ENCODE peak calls at places on chromosomes 12 and 14, in six cellular contexts. M is adrenal gland; Y is cardiac muscle cell; U is CD8-positive, alpha-beta T cell; A is upper lobe of left lung; Q is H7. L is an unnamed sample.

GRCh38 chr12:85642810-85643209 is 193.4 kb downstream of the RASSF9 start:
- DNase-seq in M (no peak), Y (peak; percentile 80), U (no peak), A (no peak), Q (no peak), L (peak; percentile 15)

GRCh38 chr12:39972119-39972518 is 133.8 kb downstream of the SLC2A13 start:
- DNase-seq in M (no peak), Y (peak; percentile 66), U (no peak), A (no peak), Q (no peak), L (no peak)

GRCh38 chr12:32069071-32069470 is 37.6 kb upstream of the BICD1 start:
- DNase-seq in M (no peak), Y (no peak), U (no peak), A (no peak), Q (no peak), L (peak; percentile 80)

GRCh38 chr12:110590806-110591326 is 7.7 kb upstream of the PPTC7 start:
- DNase-seq in M (no peak), Y (peak; percentile 26), U (no peak), A (no peak), Q (no peak), L (peak; percentile 61)

GRCh38 chr12:109798691-109799090 is 34.5 kb downstream of the TRPV4 start:
- DNase-seq in M (no peak), Y (no peak), U (no peak), A (no peak), Q (no peak), L (no peak)

GRCh38 chr12:62785941-62786559 is 148.9 kb downstream of the PPM1H start:
- DNase-seq in M (no peak), Y (peak; percentile 92), U (no peak), A (peak; percentile 77), Q (no peak), L (no peak)

GRCh38 chr12:67512061-67512460 is 136.5 kb upstream of the DYRK2 start:
- DNase-seq in M (no peak), Y (peak; percentile 16), U (no peak), A (no peak), Q (no peak), L (no peak)

GRCh38 chr12:2382391-2383155 is 329.8 kb downstream of the CACNA1C start:
- DNase-seq in M (no peak), Y (peak; percentile 36), U (no peak), A (no peak), Q (no peak), L (no peak)

GRCh38 chr12:42426733-42427132 is 100.8 kb downstream of the PPHLN1 start:
- DNase-seq in M (no peak), Y (peak; percentile 73), U (no peak), A (no peak), Q (peak; percentile 35), L (no peak)

GRCh38 chr14:101230851-101231550 is 327.5 kb upstream of the RTL1 start:
- DNase-seq in M (peak; percentile 9), Y (no peak), U (no peak), A (no peak), Q (peak; percentile 8), L (no peak)

GRCh38 chr14:64556526-64556925 is 6.8 kb downstream of the PPP1R36 start:
- DNase-seq in M (no peak), Y (peak; percentile 95), U (no peak), A (no peak), Q (no peak), L (no peak)

GRCh38 chr14:64549805-64550538 is at the start of gene PPP1R36:
- DNase-seq in M (peak; percentile 23), Y (no peak), U (peak; percentile 46), A (peak; percentile 28), Q (peak; percentile 82), L (peak; percentile 73)

GRCh38 chr14:64549016-64549415 is 745 bp upstream of the PPP1R36 start:
- DNase-seq in M (no peak), Y (no peak), U (no peak), A (no peak), Q (no peak), L (no peak)

GRCh38 chr14:64554551-64554950 is 4.8 kb downstream of the PPP1R36 start:
- DNase-seq in M (no peak), Y (no peak), U (no peak), A (no peak), Q (no peak), L (peak; percentile 74)

DNA sequence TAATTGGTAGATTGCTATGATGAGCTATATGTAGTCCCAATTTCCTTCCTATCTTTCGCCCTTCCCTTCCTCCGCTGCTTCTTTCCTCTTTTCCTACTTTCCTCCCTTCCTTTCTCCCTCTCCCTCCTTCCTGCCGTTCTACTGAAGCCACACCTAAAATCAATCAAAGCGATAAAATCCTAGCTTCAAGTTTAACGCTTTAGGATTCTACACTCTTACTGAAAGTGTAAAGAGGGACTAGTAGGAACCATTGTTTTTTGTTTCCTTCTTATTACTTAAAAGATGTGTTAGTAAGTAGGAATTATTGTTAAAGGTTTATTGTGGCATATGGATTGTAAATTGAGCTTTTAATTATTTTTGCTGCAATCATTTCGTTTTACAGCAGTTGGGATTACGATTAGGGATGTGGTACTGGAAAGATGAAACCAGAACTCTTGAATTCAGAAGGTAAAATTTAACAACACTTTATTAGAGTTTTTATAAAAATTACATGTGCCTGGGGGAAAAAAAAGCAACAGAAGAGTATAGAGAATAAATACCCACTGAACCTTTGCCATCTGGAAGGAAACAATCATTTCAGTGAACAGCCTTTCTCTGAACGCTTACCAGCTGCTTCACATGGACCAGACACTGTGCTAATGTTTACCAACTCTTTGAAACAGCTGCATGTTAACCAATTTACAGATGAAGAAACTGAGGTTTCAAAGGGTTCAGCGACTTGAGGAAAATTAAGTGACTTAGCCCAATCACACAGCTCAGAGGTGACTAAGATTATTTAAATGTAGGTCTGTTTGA is 975 bp downstream of the PPP1R36 start:
- DNase-seq in M (no peak), Y (no peak), U (no peak), A (no peak), Q (no peak), L (peak; percentile 59)
- H3K4me3 ChIP-seq in M (no peak overlapping the region), Y (no peak overlapping the region), U (no peak overlapping the region), A (no peak overlapping the region), Q (peak overlapping the region; percentile 64), L (no peak overlapping the region)

GRCh38 chr12:129902371-129903091 is 1.3 kb downstream of the TMEM132D start:
- DNase-seq in M (no peak), Y (no peak), U (no peak), A (no peak), Q (peak; percentile 80), L (no peak)

GRCh38 chr12:129903956-129904769 is at the start of gene TMEM132D:
- DNase-seq in M (no peak), Y (no peak), U (no peak), A (no peak), Q (peak; percentile 96), L (no peak)

GRCh38 chr12:129901256-129901655 is 2.6 kb downstream of the TMEM132D start:
- DNase-seq in M (no peak), Y (no peak), U (no peak), A (no peak), Q (no peak), L (no peak)

GRCh38 chr12:129900306-129900705 is 3.5 kb downstream of the TMEM132D start:
- DNase-seq in M (no peak), Y (no peak), U (no peak), A (no peak), Q (no peak), L (no peak)

DNA sequence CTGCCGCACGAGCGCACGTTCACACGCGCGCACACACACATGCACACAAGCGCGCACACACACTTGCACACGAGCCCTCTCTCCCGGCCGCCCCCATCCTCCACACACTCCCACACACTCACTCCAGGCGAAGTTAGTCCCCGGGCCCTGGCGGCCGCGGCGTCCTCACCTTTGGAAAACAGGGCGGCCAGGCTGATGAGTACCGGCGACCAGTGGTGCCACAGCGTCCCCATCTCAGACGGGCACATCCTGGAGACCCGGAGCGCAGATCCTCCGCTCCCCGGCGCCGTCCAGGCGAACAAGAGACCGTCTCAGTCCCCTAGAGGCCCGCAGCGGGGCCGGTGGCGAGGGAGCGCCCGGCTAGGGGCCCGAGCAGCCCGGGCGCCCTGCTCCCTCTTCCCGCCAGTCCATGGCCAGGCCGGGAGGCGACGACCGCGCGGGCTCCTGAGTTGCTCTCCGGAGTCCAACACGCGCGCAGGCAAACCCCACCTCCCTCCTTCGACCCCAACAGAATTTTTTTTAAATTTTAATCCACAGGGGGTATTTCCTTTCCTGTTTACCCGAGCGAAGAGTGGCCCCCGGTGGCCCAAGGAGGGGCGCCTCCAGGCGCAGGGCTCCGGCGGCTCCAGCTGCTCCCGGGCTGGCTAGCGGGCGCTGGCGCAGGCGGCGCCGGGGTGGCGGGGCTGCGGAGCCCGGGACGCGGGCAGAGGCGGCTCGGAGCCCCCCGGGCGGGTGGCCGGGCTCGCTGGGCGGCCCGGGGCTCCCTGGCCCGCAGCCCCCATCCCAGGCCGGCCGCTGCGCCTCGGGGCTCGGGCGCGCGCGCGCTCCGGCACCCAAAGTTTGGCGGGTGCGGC is 506 bp downstream of the TMEM132D start:
- DNase-seq in M (no peak), Y (no peak), U (no peak), A (no peak), Q (peak; percentile 81), L (no peak)
- H3K4me3 ChIP-seq in M (no peak overlapping the region), Y (peak overlapping the region; percentile 11), U (no peak overlapping the region), A (no peak overlapping the region), Q (peak overlapping the region; percentile 77), L (no peak overlapping the region)

DNA sequence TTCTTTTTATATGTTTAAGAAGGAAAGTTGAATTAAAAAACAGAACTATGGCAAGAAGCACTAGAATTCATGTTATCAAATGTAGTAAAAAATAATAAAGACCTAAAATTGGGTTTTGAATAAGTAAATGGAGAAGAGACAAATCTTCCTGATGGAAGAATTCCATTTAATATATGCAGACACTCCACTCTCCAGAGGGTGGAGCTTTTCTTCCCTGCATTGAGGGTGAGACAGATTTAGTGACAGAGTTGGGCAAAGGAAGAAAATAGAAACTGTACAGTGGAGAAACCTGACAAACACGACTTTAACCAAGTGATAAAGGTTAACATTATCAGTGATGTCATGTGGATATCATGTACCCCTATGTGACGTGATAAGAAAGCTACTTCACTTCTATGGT is 217.6 kb downstream of the PRKD1 start:
- DNase-seq in M (no peak), Y (peak; percentile 34), U (no peak), A (no peak), Q (no peak), L (peak; percentile 40)
- H3K4me3 ChIP-seq in M (no peak overlapping the region), Y (no peak overlapping the region), U (no peak overlapping the region), A (no peak overlapping the region), Q (no peak overlapping the region), L (no peak overlapping the region)

DNA sequence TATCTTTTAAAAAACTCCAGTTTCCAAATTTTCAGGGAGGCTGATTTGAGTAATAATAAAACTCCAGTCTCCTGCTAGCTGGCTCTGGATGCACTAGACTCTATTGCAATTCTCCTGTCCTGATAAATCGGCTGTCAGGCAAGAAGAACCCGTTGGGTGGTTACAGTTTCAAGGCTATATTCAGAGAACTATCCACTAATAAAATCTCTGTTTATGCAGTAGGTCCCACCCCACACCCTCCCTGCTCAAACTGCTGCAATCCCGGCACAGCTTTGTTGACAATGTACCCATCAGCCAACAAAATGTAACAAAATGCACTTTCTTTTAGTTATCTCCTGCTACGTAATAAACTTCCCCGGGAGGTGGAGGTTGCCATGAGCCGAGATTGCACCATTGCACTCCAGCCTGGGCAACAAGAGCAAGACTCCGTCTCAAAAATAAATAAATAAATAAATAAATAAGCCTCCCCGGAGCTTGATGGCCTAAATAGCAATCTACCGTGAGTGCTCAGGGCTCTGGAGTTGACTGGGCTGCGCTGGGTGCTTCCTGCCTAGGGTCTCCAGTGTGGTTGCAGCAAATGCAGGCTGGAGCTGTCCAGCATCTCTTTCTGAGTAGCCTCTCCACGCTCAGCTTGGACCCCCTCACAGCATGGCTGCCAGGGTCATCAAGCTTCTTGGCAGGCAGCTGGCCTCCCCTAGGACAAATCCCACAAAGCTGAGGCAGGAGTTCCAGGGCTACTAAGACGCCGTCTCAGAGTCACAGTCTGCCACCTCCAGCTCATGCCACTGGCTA is 43.2 kb upstream of the FBRSL1 start:
- DNase-seq in M (no peak), Y (no peak), U (no peak), A (no peak), Q (no peak), L (no peak)
- H3K4me3 ChIP-seq in M (no peak overlapping the region), Y (no peak overlapping the region), U (no peak overlapping the region), A (peak overlapping the region; percentile 40), Q (no peak overlapping the region), L (no peak overlapping the region)

L was measured in small intestine.